ENCODE peak calls at places on chromosomes 1 and 21, in six cellular contexts. One of them, this sample, is unnamed. For H3K27me3, the result is how much of the 10 kb centered on the place peaks cover.

GRCh38 chr1:31327381-31327780 is 30.5 kb downstream of the ZCCHC17 start:
- DNase-seq in kidney epithelial cell: no peak
- DNase-seq in cardiac muscle cell: peak
- DNase-seq in heart right ventricle: no peak
- DNase-seq in breast epithelium: no peak
- DNase-seq in lung: no peak
- DNase-seq in this sample: no peak

GRCh38 chr1:248404024-248404423 is 1.2 kb downstream of the OR2T1 start:
- DNase-seq in kidney epithelial cell: no peak
- DNase-seq in cardiac muscle cell: no peak
- DNase-seq in heart right ventricle: no peak
- DNase-seq in breast epithelium: no peak
- DNase-seq in lung: no peak
- DNase-seq in this sample: no peak

GRCh38 chr1:98903261-98903660 is 101.4 kb downstream of the PLPPR5 start:
- DNase-seq in kidney epithelial cell: peak
- DNase-seq in cardiac muscle cell: peak
- DNase-seq in heart right ventricle: no peak
- DNase-seq in breast epithelium: no peak
- DNase-seq in lung: no peak
- DNase-seq in this sample: no peak

GRCh38 chr1:208534604-208534907 is 290.4 kb upstream of the PLXNA2 start:
- DNase-seq in kidney epithelial cell: no peak
- DNase-seq in cardiac muscle cell: no peak
- DNase-seq in heart right ventricle: no peak
- DNase-seq in breast epithelium: no peak
- DNase-seq in lung: peak
- DNase-seq in this sample: no peak

GRCh38 chr1:32351859-32352745 is 10.2 kb downstream of the FAM229A start:
- DNase-seq in kidney epithelial cell: no peak
- DNase-seq in cardiac muscle cell: peak
- DNase-seq in heart right ventricle: peak
- DNase-seq in breast epithelium: no peak
- DNase-seq in lung: peak
- DNase-seq in this sample: no peak

GRCh38 chr1:205477759-205478247 is 22.0 kb upstream of the BLACAT1 start:
- DNase-seq in kidney epithelial cell: peak
- DNase-seq in cardiac muscle cell: peak
- DNase-seq in heart right ventricle: peak
- DNase-seq in breast epithelium: peak
- DNase-seq in lung: peak
- DNase-seq in this sample: peak

GRCh38 chr1:28582248-28582615 is 9.8 kb upstream of the RAB42 start:
- DNase-seq in kidney epithelial cell: no peak
- DNase-seq in cardiac muscle cell: peak
- DNase-seq in heart right ventricle: no peak
- DNase-seq in breast epithelium: no peak
- DNase-seq in lung: no peak
- DNase-seq in this sample: no peak

GRCh38 chr1:51551081-51551480 is 32.0 kb upstream of the EPS15 start:
- DNase-seq in kidney epithelial cell: no peak
- DNase-seq in cardiac muscle cell: no peak
- DNase-seq in heart right ventricle: no peak
- DNase-seq in breast epithelium: no peak
- DNase-seq in lung: no peak
- DNase-seq in this sample: no peak

GRCh38 chr1:164638506-164639202 is 79.7 kb downstream of the PBX1 start:
- DNase-seq in kidney epithelial cell: no peak
- DNase-seq in cardiac muscle cell: no peak
- DNase-seq in heart right ventricle: peak
- DNase-seq in breast epithelium: no peak
- DNase-seq in lung: no peak
- DNase-seq in this sample: no peak

GRCh38 chr1:192477630-192478029 is 97.9 kb upstream of the RGS1 start:
- DNase-seq in kidney epithelial cell: no peak
- DNase-seq in cardiac muscle cell: peak
- DNase-seq in heart right ventricle: no peak
- DNase-seq in breast epithelium: no peak
- DNase-seq in lung: no peak
- DNase-seq in this sample: no peak

GRCh38 chr1:169107673-169108160 is 1.2 kb downstream of the ATP1B1 start:
- DNase-seq in kidney epithelial cell: no peak
- DNase-seq in cardiac muscle cell: peak
- DNase-seq in heart right ventricle: peak
- DNase-seq in breast epithelium: no peak
- DNase-seq in lung: no peak
- DNase-seq in this sample: no peak

GRCh38 chr1:48031676-48032075 is 34.5 kb upstream of the TRABD2B start:
- DNase-seq in kidney epithelial cell: no peak
- DNase-seq in cardiac muscle cell: peak
- DNase-seq in heart right ventricle: no peak
- DNase-seq in breast epithelium: no peak
- DNase-seq in lung: no peak
- DNase-seq in this sample: no peak

GRCh38 chr1:60118119-60118518 is 44.5 kb upstream of the C1orf87 start:
- DNase-seq in kidney epithelial cell: no peak
- DNase-seq in cardiac muscle cell: no peak
- DNase-seq in heart right ventricle: no peak
- DNase-seq in breast epithelium: no peak
- DNase-seq in lung: no peak
- DNase-seq in this sample: no peak

GRCh38 chr1:39189592-39190041 is 14.9 kb upstream of the MACF1 start:
- DNase-seq in kidney epithelial cell: no peak
- DNase-seq in cardiac muscle cell: peak
- DNase-seq in heart right ventricle: no peak
- DNase-seq in breast epithelium: no peak
- DNase-seq in lung: no peak
- DNase-seq in this sample: no peak

GRCh38 chr1:226118357-226118756 is 55.8 kb downstream of the H3-3A start:
- DNase-seq in kidney epithelial cell: no peak
- DNase-seq in cardiac muscle cell: no peak
- DNase-seq in heart right ventricle: no peak
- DNase-seq in breast epithelium: no peak
- DNase-seq in lung: no peak
- DNase-seq in this sample: no peak

GRCh38 chr1:240946926-240947325 is 335.0 kb upstream of the GREM2 start:
- DNase-seq in kidney epithelial cell: no peak
- DNase-seq in cardiac muscle cell: peak
- DNase-seq in heart right ventricle: no peak
- DNase-seq in breast epithelium: no peak
- DNase-seq in lung: no peak
- DNase-seq in this sample: no peak

GRCh38 chr1:93446837-93447451 is 974 bp upstream of the FNBP1L start:
- DNase-seq in kidney epithelial cell: no peak
- DNase-seq in cardiac muscle cell: peak
- DNase-seq in heart right ventricle: peak
- DNase-seq in breast epithelium: peak
- DNase-seq in lung: peak
- DNase-seq in this sample: peak
- H3K4me3 ChIP-seq in kidney epithelial cell: peak
- H3K4me3 ChIP-seq in cardiac muscle cell: peak
- H3K4me3 ChIP-seq in heart right ventricle: peak
- H3K4me3 ChIP-seq in breast epithelium: peak
- H3K4me3 ChIP-seq in lung: peak
- H3K4me3 ChIP-seq in this sample: peak

GRCh38 chr1:197908695-197909336 is 6.4 kb downstream of the C1orf53 start:
- DNase-seq in kidney epithelial cell: no peak
- DNase-seq in cardiac muscle cell: no peak
- DNase-seq in heart right ventricle: no peak
- DNase-seq in breast epithelium: no peak
- DNase-seq in lung: no peak
- DNase-seq in this sample: no peak

GRCh38 chr1:197907846-197908616 is 5.6 kb downstream of the C1orf53 start:
- DNase-seq in kidney epithelial cell: no peak
- DNase-seq in cardiac muscle cell: no peak
- DNase-seq in heart right ventricle: no peak
- DNase-seq in breast epithelium: no peak
- DNase-seq in lung: no peak
- DNase-seq in this sample: no peak

GRCh38 chr1:197904126-197904787 is 1.8 kb downstream of the C1orf53 start:
- DNase-seq in kidney epithelial cell: no peak
- DNase-seq in cardiac muscle cell: no peak
- DNase-seq in heart right ventricle: no peak
- DNase-seq in breast epithelium: no peak
- DNase-seq in lung: no peak
- DNase-seq in this sample: no peak

GRCh38 chr1:197903196-197903514 is 725 bp downstream of the C1orf53 start:
- DNase-seq in kidney epithelial cell: no peak
- DNase-seq in cardiac muscle cell: no peak
- DNase-seq in heart right ventricle: no peak
- DNase-seq in breast epithelium: no peak
- DNase-seq in lung: no peak
- DNase-seq in this sample: no peak

DNA sequence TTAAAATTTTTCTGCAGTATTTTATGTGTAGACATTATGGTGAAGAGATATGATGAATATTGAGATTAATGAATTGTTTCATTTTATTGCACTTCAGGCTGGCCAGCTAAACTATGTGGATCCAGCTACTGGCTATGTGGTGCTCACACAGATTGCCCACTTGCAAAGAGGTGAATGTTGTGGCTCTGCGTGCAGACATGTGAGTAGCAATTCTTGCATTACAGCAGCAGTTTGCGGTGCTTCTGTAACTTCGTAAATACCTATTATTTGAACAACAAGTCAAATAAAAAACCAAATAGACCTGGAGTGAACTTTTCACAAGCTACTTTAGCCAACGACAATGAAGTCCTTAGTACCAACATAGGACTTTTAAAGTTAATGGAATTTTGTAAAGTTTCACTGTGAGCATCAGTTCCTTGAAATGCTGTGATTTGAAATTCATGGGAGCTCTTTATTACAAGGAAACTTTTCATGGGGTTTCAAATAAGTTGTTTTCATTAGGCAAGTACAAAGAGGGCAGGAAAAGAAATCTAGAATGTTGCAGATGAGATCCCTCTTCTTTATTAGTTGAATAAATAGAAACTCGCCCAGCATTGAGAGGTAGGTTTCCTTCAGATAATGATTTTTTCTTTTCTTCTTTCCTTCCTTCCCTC is 3.4 kb downstream of the C1orf53 start:
- DNase-seq in kidney epithelial cell: no peak
- DNase-seq in cardiac muscle cell: no peak
- DNase-seq in heart right ventricle: no peak
- DNase-seq in breast epithelium: no peak
- DNase-seq in lung: no peak
- DNase-seq in this sample: no peak
- H3K27me3 ChIP-seq in kidney epithelial cell: under half
- H3K27me3 ChIP-seq in cardiac muscle cell: half or more
- H3K27me3 ChIP-seq in heart right ventricle: half or more
- H3K27me3 ChIP-seq in breast epithelium: under half
- H3K27me3 ChIP-seq in lung: under half
- H3K27me3 ChIP-seq in this sample: under half

GRCh38 chr1:201538618-201539551 is at the start of gene NAV1:
- DNase-seq in kidney epithelial cell: no peak
- DNase-seq in cardiac muscle cell: peak
- DNase-seq in heart right ventricle: peak
- DNase-seq in breast epithelium: peak
- DNase-seq in lung: peak
- DNase-seq in this sample: peak
- H3K4me3 ChIP-seq in kidney epithelial cell: peak
- H3K4me3 ChIP-seq in cardiac muscle cell: peak
- H3K4me3 ChIP-seq in heart right ventricle: peak
- H3K4me3 ChIP-seq in breast epithelium: peak
- H3K4me3 ChIP-seq in lung: peak
- H3K4me3 ChIP-seq in this sample: peak

GRCh38 chr21:45254557-45254930 is 33.2 kb downstream of the POFUT2 start:
- DNase-seq in kidney epithelial cell: no peak
- DNase-seq in cardiac muscle cell: no peak
- DNase-seq in heart right ventricle: no peak
- DNase-seq in breast epithelium: no peak
- DNase-seq in lung: no peak
- DNase-seq in this sample: no peak
- H3K27me3 ChIP-seq in kidney epithelial cell: under half
- H3K27me3 ChIP-seq in cardiac muscle cell: under half
- H3K27me3 ChIP-seq in heart right ventricle: under half
- H3K27me3 ChIP-seq in breast epithelium: under half
- H3K27me3 ChIP-seq in lung: under half
- H3K27me3 ChIP-seq in this sample: under half

DNA sequence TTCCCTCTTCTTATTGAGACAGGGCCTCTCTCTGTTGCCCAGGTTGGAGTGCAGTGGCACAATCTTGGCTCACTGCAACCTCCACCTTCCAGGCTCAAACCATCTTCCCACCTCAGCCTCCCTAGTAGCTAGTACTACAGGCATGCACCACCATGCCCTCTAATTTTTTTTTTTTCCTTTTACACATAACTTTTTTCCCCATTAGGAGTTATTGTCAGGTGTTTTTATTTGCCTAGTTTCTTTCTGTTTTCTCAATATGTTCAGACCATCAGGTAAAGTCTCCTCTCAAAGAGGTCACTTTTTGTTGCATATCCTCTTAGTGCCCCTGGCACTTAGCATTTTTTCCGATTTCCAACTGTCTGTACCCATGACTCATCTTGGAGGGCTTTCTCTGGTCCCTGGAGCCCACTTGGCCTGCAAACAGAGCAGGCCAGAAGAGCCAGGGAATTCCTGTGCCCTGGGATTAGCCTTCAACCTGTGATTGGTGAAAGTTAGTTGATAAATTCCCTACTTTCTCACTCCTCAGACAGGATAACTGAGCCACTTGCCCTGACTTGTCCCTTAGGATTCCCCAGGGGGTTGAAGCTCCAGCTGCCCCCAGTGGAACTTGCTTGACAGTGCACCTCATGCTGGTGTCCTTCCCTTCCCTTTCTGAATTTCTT is 2.2 kb downstream of the NTPCR start:
- DNase-seq in kidney epithelial cell: no peak
- DNase-seq in cardiac muscle cell: peak
- DNase-seq in heart right ventricle: no peak
- DNase-seq in breast epithelium: peak
- DNase-seq in lung: peak
- DNase-seq in this sample: no peak
- H3K4me3 ChIP-seq in kidney epithelial cell: no peak
- H3K4me3 ChIP-seq in cardiac muscle cell: no peak
- H3K4me3 ChIP-seq in heart right ventricle: no peak
- H3K4me3 ChIP-seq in breast epithelium: no peak
- H3K4me3 ChIP-seq in lung: no peak
- H3K4me3 ChIP-seq in this sample: no peak

GRCh38 chr1:229941160-229941559 is 125.9 kb upstream of the GALNT2 start:
- DNase-seq in kidney epithelial cell: no peak
- DNase-seq in cardiac muscle cell: no peak
- DNase-seq in heart right ventricle: no peak
- DNase-seq in breast epithelium: no peak
- DNase-seq in lung: no peak
- DNase-seq in this sample: no peak
- H3K27me3 ChIP-seq in kidney epithelial cell: under half
- H3K27me3 ChIP-seq in cardiac muscle cell: under half
- H3K27me3 ChIP-seq in heart right ventricle: under half
- H3K27me3 ChIP-seq in breast epithelium: under half
- H3K27me3 ChIP-seq in lung: under half
- H3K27me3 ChIP-seq in this sample: under half

GRCh38 chr1:116755681-116756080 is 1.5 kb downstream of the CD2 start:
- DNase-seq in kidney epithelial cell: no peak
- DNase-seq in cardiac muscle cell: no peak
- DNase-seq in heart right ventricle: no peak
- DNase-seq in breast epithelium: no peak
- DNase-seq in lung: no peak
- DNase-seq in this sample: no peak
- H3K4me3 ChIP-seq in kidney epithelial cell: no peak
- H3K4me3 ChIP-seq in cardiac muscle cell: no peak
- H3K4me3 ChIP-seq in heart right ventricle: no peak
- H3K4me3 ChIP-seq in breast epithelium: no peak
- H3K4me3 ChIP-seq in lung: no peak
- H3K4me3 ChIP-seq in this sample: no peak

This sample was measured in pancreas.